ENCODE peak calls at places on chromosomes 7 and 10, in four cellular contexts. D, Z, Q and O are unnamed samples.

GRCh38 chr7:130950741-130951140 is 216.7 kb upstream of the KLF14 start:
- DNase-seq in D (no peak), Z (no peak), Q (no peak), O (no peak)

GRCh38 chr7:30995541-30995940 is 31.8 kb downstream of the GHRHR start:
- DNase-seq in D (no peak), Z (no peak), Q (no peak), O (no peak)

GRCh38 chr7:18429547-18429946 is 66.0 kb upstream of the HDAC9 start:
- DNase-seq in D (no peak), Z (no peak), Q (no peak), O (no peak)

GRCh38 chr10:15084502-15084922 is 4.1 kb downstream of the ACBD7 start:
- DNase-seq in D (peak; percentile 24), Z (peak; percentile 59), Q (peak; percentile 98), O (no peak)

GRCh38 chr10:44981172-44982113 is 2.8 kb upstream of the DEPP1 start:
- DNase-seq in D (no peak), Z (no peak), Q (peak; percentile 86), O (no peak)

GRCh38 chr7:34296663-34297062 is 361.4 kb upstream of the NPSR1 start:
- DNase-seq in D (no peak), Z (no peak), Q (no peak), O (no peak)

GRCh38 chr10:77591238-77591880 is 46.2 kb downstream of the KCNMA1 start:
- DNase-seq in D (no peak), Z (no peak), Q (no peak), O (no peak)

GRCh38 chr7:134470864-134471263 is 12.0 kb upstream of the AKR1B1 start:
- DNase-seq in D (no peak), Z (peak; percentile 18), Q (peak; percentile 47), O (no peak)

GRCh38 chr7:19353158-19353557 is 207.9 kb upstream of the FERD3L start:
- DNase-seq in D (no peak), Z (no peak), Q (no peak), O (no peak)

GRCh38 chr7:125773113-125773800 is 843.6 kb upstream of the POT1 start:
- DNase-seq in D (peak; percentile 38), Z (no peak), Q (no peak), O (no peak)

GRCh38 chr10:20836401-20836800 is 60.7 kb downstream of the NEBL start:
- DNase-seq in D (no peak), Z (no peak), Q (no peak), O (no peak)

GRCh38 chr10:101762736-101763135 is 13.2 kb downstream of the FGF8 start:
- DNase-seq in D (no peak), Z (no peak), Q (no peak), O (peak; percentile 4)

GRCh38 chr7:5238500-5238899 is 44.2 kb upstream of the SLC29A4 start:
- DNase-seq in D (no peak), Z (no peak), Q (peak; percentile 31), O (no peak)

GRCh38 chr7:31146026-31146425 is 93.9 kb downstream of the ADCYAP1R1 start:
- DNase-seq in D (no peak), Z (no peak), Q (no peak), O (no peak)

GRCh38 chr10:122194251-122194650 is 76.8 kb upstream of the BTBD16 start:
- DNase-seq in D (no peak), Z (no peak), Q (no peak), O (no peak)

GRCh38 chr7:113421696-113422330 is 303.5 kb upstream of the SMIM30 start:
- DNase-seq in D (peak; percentile 84), Z (peak; percentile 93), Q (peak; percentile 81), O (peak; percentile 64)

GRCh38 chr7:44200699-44201461 is at the start of gene YKT6:
- DNase-seq in D (peak; percentile 94), Z (peak; percentile 98), Q (peak; percentile 95), O (peak; percentile 99)

GRCh38 chr7:44196450-44196872 is 4.3 kb upstream of the YKT6 start:
- DNase-seq in D (peak; percentile 57), Z (peak; percentile 80), Q (peak; percentile 21), O (peak; percentile 81)

GRCh38 chr7:44194562-44195145 is 5.4 kb upstream of the GCK start:
- DNase-seq in D (no peak), Z (no peak), Q (no peak), O (no peak)

GRCh38 chr7:44195901-44196300 is 4.9 kb upstream of the YKT6 start:
- DNase-seq in D (no peak), Z (no peak), Q (no peak), O (no peak)

DNA sequence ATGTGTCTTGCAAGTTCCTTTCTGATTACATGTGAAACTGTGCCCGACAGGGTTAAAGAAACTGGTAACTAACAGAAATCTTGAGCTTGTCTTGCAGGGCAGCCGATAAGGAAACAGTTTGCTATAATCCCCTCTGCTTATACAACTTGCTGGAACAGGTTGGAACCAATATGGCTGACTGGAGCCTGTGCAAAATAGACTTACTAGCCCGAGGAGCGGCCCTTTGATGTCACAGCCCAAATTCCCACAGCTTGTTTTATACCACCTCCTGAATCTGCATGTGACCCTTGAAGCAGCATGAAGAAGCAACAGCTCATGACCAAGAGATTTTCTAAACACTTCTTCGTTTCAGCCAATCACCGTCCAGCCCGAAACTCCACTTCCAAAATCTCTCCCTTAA is 3.3 kb upstream of the YKT6 start:
- DNase-seq in D (no peak), Z (no peak), Q (no peak), O (no peak)
- TF ChIP-seq FOXJ3 in D (no peak), Z (no peak), Q (no peak), O (no peak)

DNA sequence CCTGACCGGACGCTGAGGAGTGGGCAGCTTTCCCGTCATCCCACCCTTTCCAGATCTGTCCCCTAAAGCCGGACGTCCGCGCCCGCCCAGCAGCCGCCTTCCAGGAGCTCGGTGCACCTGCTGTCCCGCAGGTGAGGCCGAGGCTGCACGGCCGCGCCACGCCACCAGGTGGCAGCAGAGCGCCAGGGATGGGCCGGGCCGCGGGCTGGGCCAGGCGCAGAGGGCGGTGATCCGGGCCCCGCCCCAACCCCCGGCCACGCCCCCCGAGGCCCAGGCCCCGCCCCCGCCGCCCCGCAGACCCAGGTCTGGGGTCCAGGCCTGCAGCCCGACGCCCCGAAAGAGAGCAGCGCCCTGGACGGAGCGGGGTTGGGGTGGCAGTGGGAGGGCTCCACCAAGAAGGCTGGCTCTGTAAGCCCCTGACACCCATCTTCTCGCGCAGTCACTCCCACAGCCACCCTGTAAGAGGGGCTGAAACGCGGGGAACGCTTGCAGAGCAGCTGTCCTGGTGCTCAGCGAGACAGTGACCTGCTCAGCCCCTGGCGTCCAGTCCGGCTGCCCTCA is 32.2 kb downstream of the FOXL3 start:
- DNase-seq in D (peak; percentile 94), Z (peak; percentile 73), Q (no peak), O (peak; percentile 100)
- TF ChIP-seq FOXJ3 in D (no peak), Z (no peak), Q (no peak), O (no peak)

DNA sequence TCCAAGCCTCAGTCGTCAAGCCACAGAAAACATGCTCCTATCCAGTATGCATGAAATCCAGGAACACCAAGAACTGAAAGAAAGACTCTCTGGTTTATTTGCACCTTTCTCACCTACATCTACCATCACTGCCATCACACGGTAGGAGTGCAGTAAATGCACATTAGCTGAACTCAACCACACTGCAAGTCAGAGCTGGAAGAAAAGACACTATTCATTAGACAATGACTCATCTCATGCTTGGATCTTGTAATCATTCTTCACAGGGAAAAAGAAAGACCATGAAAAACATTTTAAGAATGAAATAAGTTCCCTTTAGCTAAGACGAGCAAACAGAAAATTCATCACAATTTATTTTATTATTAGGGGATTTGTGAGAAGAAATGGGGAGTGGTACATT is 325.1 kb downstream of the PARD3 start:
- DNase-seq in D (no peak), Z (no peak), Q (no peak), O (no peak)
- TF ChIP-seq FOXJ3 in D (no peak), Z (no peak), Q (no peak), O (no peak)

GRCh38 chr10:97083228-97083860 is 102.4 kb downstream of the SLIT1 start:
- DNase-seq in D (no peak), Z (no peak), Q (no peak), O (no peak)

GRCh38 chr10:97079454-97079853 is 106.3 kb downstream of the SLIT1 start:
- DNase-seq in D (no peak), Z (no peak), Q (no peak), O (no peak)

GRCh38 chr10:97079157-97079435 is 106.7 kb downstream of the SLIT1 start:
- DNase-seq in D (no peak), Z (no peak), Q (no peak), O (no peak)

GRCh38 chr10:97080051-97080776 is 105.5 kb downstream of the SLIT1 start:
- DNase-seq in D (no peak), Z (no peak), Q (no peak), O (no peak)

GRCh38 chr10:97081621-97082235 is 104.0 kb downstream of the SLIT1 start:
- DNase-seq in D (peak; percentile 85), Z (peak; percentile 74), Q (peak; percentile 30), O (no peak)
- TF ChIP-seq FOXJ3 in D (no peak), Z (no peak), Q (no peak), O (no peak)

GRCh38 chr10:3054183-3054815 is 13.0 kb upstream of the PFKP start:
- DNase-seq in D (no peak), Z (no peak), Q (no peak), O (no peak)
- TF ChIP-seq FOXJ3 in D (no peak), Z (no peak), Q (no peak), O (no peak)